ENCODE peak calls at places on chromosomes 13 and 19, in five cellular contexts. W, T, B, R and J are unnamed samples.
A peak's percentile ranks its signal among the peaks of the same experiment; 100 is the strongest.

GRCh38 chr13:106473174-106473573 is 62.3 kb downstream of the EFNB2 start:
- DNase-seq in T (no peak), B (no peak), W (no peak), R (no peak), J (no peak)

GRCh38 chr19:50567052-50567841 is 988 bp downstream of the LRRC4B start:
- DNase-seq in W (peak; percentile 89), T (peak; percentile 44), R (no peak), B (no peak), J (no peak)

GRCh38 chr13:22748866-22749586 is 431.8 kb upstream of the SGCG start:
- DNase-seq in B (no peak), T (no peak), W (no peak), R (no peak), J (no peak)

GRCh38 chr13:73274147-73274546 is 215.3 kb downstream of the KLF5 start:
- DNase-seq in T (no peak), B (no peak), W (no peak), R (no peak), J (peak; percentile 27)

GRCh38 chr13:24997367-24997967 is 98.5 kb upstream of the PABPC3 start:
- DNase-seq in R (peak; percentile 22), B (no peak), T (peak; percentile 48), W (peak; percentile 29), J (peak; percentile 27)

GRCh38 chr19:42175952-42176648 is 41.4 kb downstream of the DEDD2 start:
- DNase-seq in W (peak; percentile 59), T (no peak), R (no peak), B (no peak), J (peak; percentile 17)

GRCh38 chr19:4393947-4394590 is 6.3 kb downstream of the SH3GL1 start:
- DNase-seq in T (no peak), R (no peak), B (no peak), W (no peak), J (no peak)

GRCh38 chr19:35592226-35592625 is 6.3 kb downstream of the PMIS2 start:
- DNase-seq in R (peak; percentile 53), W (peak; percentile 41), B (no peak), T (peak; percentile 57), J (peak; percentile 37)

GRCh38 chr19:18789883-18790565 is 1.1 kb downstream of the COMP start:
- DNase-seq in B (no peak), T (peak; percentile 70), R (no peak), W (peak; percentile 69), J (no peak)

GRCh38 chr19:42254083-42254849 is 662 bp downstream of the ERF start:
- DNase-seq in W (peak; percentile 79), T (peak; percentile 87), R (peak; percentile 76), B (no peak), J (peak; percentile 32)

GRCh38 chr19:19321143-19321577 is 531 bp downstream of the MAU2 start:
- DNase-seq in B (no peak), W (peak; percentile 68), T (peak; percentile 45), R (peak; percentile 55), J (no peak)

GRCh38 chr19:41590945-41591344 is 15.0 kb downstream of the CEACAM21 start:
- DNase-seq in T (no peak), B (no peak), R (no peak), W (no peak), J (no peak)

GRCh38 chr13:57682128-57682716 is 50.7 kb downstream of the PCDH17 start:
- DNase-seq in B (no peak), W (no peak), T (no peak), R (no peak), J (no peak)

GRCh38 chr13:40993119-40993518 is 26.0 kb downstream of the ELF1 start:
- DNase-seq in T (no peak), B (no peak), R (no peak), W (no peak), J (no peak)

GRCh38 chr13:44668707-44669106 is 92.6 kb upstream of the TSC22D1 start:
- DNase-seq in R (no peak), B (no peak), W (no peak), T (no peak), J (peak; percentile 86)

GRCh38 chr13:102799544-102800144 is 725 bp downstream of the BIVM start:
- DNase-seq in W (peak; percentile 75), R (no peak), B (no peak), T (peak; percentile 28), J (peak; percentile 5)

GRCh38 chr19:460877-461609 is at the start of gene SHC2:
- DNase-seq in T (no peak), B (no peak), R (no peak), W (peak; percentile 91), J (no peak)

DNA sequence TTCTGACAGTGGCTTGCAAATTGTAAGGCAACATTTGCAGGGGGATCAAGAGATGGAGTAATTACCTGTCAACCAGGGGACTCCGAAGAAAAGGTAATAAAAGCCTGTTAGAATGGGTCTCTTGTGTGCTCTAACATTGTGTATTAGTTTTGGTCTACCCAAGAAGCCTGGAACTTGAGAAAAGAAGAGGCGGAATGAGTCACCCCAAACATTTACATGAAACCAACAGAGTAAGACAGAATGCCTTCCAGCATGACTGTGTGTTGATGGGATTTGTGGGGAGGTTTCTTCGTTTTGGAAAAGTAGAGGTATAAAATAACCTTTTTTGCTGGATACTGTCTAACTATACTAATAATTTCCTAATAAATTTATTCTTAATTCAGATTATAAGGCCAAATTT is 36.7 kb downstream of the ZAR1L start:
- DNase-seq in R (no peak), W (no peak), T (no peak), B (no peak), J (peak; percentile 91)
- TF ChIP-seq MXI1 in R (no peak), W (no peak), T (no peak), B (no peak), J (no peak)

GRCh38 chr19:14474827-14475226 is 327 bp downstream of the PTGER1 start:
- DNase-seq in R (no peak), T (no peak), B (no peak), W (no peak), J (no peak)

GRCh38 chr19:14473915-14474578 is 1.1 kb downstream of the PTGER1 start:
- DNase-seq in B (no peak), T (no peak), R (no peak), W (peak; percentile 32), J (no peak)

GRCh38 chr19:14476307-14476662 is 1.1 kb upstream of the PTGER1 start:
- DNase-seq in R (no peak), T (no peak), W (no peak), B (no peak), J (no peak)

GRCh38 chr19:14476663-14477401 is 1.7 kb upstream of the PTGER1 start:
- DNase-seq in R (no peak), T (peak; percentile 67), W (peak; percentile 36), B (no peak), J (peak; percentile 88)

GRCh38 chr19:14475251-14476073 is at the start of gene PTGER1:
- DNase-seq in B (no peak), W (peak; percentile 89), R (no peak), T (peak; percentile 67), J (peak; percentile 35)
- TF ChIP-seq MXI1 in B (no peak), W (no peak), R (no peak), T (no peak), J (no peak)

GRCh38 chr13:113098163-113098732 is 7.3 kb upstream of the F7 start:
- DNase-seq in T (no peak), R (no peak), B (no peak), W (no peak), J (peak; percentile 66)
- TF ChIP-seq MXI1 in T (no peak), R (no peak), B (no peak), W (no peak), J (peak; percentile 58)

DNA sequence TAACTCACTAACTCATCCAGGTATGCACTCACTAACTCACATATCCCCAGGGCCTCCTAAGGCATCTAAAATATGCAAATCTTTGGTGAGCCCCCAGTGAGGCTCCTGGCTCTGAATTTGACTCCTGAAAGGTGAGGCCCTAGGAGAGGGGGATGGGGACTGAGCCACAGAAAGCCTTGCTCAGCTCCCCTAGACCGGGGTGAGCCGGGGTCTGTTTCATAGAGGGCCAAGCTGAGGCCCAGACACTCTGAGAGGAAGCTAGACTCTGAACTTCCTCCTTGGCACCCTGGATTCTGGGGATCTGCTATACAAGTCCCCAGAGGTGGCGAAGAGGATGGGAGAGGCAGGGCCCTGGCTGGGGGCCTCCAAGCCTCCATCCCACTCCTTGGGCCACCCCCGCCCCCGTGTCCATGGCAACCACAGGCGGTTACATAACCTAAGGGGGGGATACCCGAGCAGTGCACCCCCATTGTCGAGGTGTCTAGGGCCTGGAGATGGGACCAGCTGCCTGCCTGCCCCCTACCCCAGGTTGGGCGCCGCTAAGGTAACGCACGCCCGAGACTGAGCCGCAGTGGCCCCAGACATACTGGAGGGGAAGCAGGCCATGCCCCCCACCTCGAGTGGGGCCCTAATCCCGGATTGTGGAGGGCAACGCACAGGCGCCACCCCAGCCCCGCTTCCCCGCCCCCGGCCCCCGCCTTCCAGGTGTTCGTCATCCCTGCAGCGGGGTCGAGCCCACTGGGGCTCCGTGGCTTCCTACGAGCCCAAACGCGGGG is 646 bp downstream of the ABHD8 start:
- DNase-seq in B (no peak), T (no peak), R (no peak), W (no peak), J (no peak)
- TF ChIP-seq MXI1 in B (no peak), T (no peak), R (no peak), W (no peak), J (no peak)

GRCh38 chr19:28915737-28916460 is 297.1 kb downstream of the UQCRFS1 start:
- DNase-seq in B (no peak), R (no peak), T (peak; percentile 2), W (no peak), J (no peak)

GRCh38 chr19:28917661-28918060 is 295.3 kb downstream of the UQCRFS1 start:
- DNase-seq in B (no peak), W (no peak), T (no peak), R (no peak), J (no peak)

GRCh38 chr19:28920269-28921066 is 292.5 kb downstream of the UQCRFS1 start:
- DNase-seq in R (no peak), B (no peak), W (no peak), T (no peak), J (peak; percentile 24)
- TF ChIP-seq MXI1 in R (no peak), B (no peak), W (no peak), T (no peak), J (no peak)

GRCh38 chr19:2567580-2567979 is 91.7 kb downstream of the GADD45B start:
- DNase-seq in W (no peak), T (no peak), B (no peak), R (no peak), J (no peak)
- TF ChIP-seq MXI1 in W (no peak), T (no peak), B (no peak), R (no peak), J (no peak)